ENCODE peak calls at places on chromosomes 12 and 14, in six cellular contexts. G is uterus, Y is prostate gland, J is BE2C, S is tibial nerve, C is Peyer's patch. X is an unnamed sample.

GRCh38 chr12:112992541-112993398 is 14.5 kb downstream of the OAS2 start:
- DNase-seq in G (no peak), Y (peak; percentile 12), J (peak; percentile 62), S (peak; percentile 45), C (peak; percentile 48), X (no peak)

GRCh38 chr14:65495196-65495595 is 82.7 kb downstream of the FUT8 start:
- DNase-seq in G (no peak), Y (no peak), J (no peak), S (no peak), C (no peak), X (no peak)

GRCh38 chr14:96120941-96121340 is 81.8 kb downstream of the C14orf132 start:
- DNase-seq in G (no peak), Y (no peak), J (no peak), S (no peak), C (no peak), X (no peak)

GRCh38 chr12:6688543-6688999 is 604 bp downstream of the ZNF384 start:
- DNase-seq in G (no peak), Y (peak; percentile 8), J (peak; percentile 35), S (peak; percentile 89), C (peak; percentile 88), X (peak; percentile 89)

GRCh38 chr14:33799705-33800269 is 151.1 kb downstream of the EGLN3 start:
- DNase-seq in G (no peak), Y (peak; percentile 7), J (peak; percentile 10), S (no peak), C (no peak), X (no peak)

GRCh38 chr14:70045296-70045695 is 143.5 kb downstream of the SLC8A3 start:
- DNase-seq in G (no peak), Y (no peak), J (no peak), S (no peak), C (no peak), X (no peak)

GRCh38 chr12:93148412-93148811 is 219.3 kb upstream of the EEA1 start:
- DNase-seq in G (no peak), Y (no peak), J (no peak), S (no peak), C (no peak), X (no peak)

GRCh38 chr12:108939594-108939993 is 59.7 kb downstream of the DAO start:
- DNase-seq in G (no peak), Y (no peak), J (no peak), S (no peak), C (no peak), X (no peak)

GRCh38 chr14:100780646-100781355 is 45.1 kb upstream of the MEG3 start:
- DNase-seq in G (no peak), Y (no peak), J (no peak), S (no peak), C (no peak), X (peak; percentile 59)

GRCh38 chr12:121590476-121591143 is 9.8 kb upstream of the KDM2B start:
- DNase-seq in G (no peak), Y (no peak), J (no peak), S (no peak), C (peak; percentile 46), X (no peak)
- H3K4me3 ChIP-seq in G (peak overlapping the region; percentile 50), Y (no peak overlapping the region), J (no peak overlapping the region), S (no peak overlapping the region), C (peak overlapping the region; percentile 29), X (peak overlapping the region; percentile 37)

DNA sequence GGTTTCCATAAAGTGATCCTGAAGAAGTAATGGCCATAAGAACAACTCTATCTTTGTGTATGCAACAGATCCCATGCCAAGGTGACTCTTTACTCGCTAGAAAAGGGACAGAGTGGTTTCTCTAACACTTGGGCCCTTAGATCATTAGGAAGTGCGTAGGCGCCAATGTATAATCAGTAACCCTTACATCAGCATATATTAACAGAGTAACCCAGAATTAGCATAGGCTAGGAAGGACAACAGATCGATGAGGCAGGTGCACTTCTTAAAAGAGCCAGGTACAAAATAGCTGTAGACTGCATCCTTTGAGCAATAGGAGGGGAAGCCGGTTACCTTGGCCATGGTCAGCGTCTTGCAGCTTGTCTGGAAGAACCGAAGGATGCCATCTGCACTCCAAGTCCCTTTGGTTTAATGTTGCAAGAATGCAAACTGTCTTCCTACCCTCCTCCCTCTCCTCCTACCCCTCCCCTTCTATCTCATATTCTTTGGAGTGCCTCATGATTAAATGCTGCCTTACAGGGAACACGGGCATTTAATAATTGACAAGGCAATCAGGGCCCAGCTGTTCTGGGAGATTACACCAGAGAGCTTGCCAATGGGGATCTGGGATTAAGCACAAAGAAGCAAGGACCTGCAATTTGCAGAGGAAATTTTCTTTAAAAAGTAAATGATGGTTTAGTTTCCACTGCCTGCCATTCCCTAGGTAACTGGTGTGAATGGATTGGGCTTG is 8.0 kb downstream of the GSG1 start:
- DNase-seq in G (no peak), Y (no peak), J (no peak), S (no peak), C (no peak), X (no peak)
- H3K4me1 ChIP-seq in G (no peaks in the 10 kb centered on the region), Y (peaks cover 10% of the 10 kb centered on the region), J (peaks cover 5% of the 10 kb centered on the region), S (peaks cover 26% of the 10 kb centered on the region), C (peaks cover 9% of the 10 kb centered on the region), X (peaks cover 41% of the 10 kb centered on the region)

GRCh38 chr12:53758081-53758769 is 6.4 kb upstream of the CISTR start:
- DNase-seq in G (no peak), Y (no peak), J (no peak), S (no peak), C (no peak), X (no peak)

GRCh38 chr12:53759261-53759660 is 7.5 kb upstream of the CISTR start:
- DNase-seq in G (no peak), Y (no peak), J (no peak), S (no peak), C (no peak), X (no peak)

GRCh38 chr12:53756300-53757094 is 4.7 kb upstream of the CISTR start:
- DNase-seq in G (no peak), Y (no peak), J (no peak), S (no peak), C (no peak), X (no peak)

GRCh38 chr12:53755451-53756290 is 3.9 kb upstream of the CISTR start:
- DNase-seq in G (no peak), Y (no peak), J (no peak), S (no peak), C (no peak), X (no peak)

DNA sequence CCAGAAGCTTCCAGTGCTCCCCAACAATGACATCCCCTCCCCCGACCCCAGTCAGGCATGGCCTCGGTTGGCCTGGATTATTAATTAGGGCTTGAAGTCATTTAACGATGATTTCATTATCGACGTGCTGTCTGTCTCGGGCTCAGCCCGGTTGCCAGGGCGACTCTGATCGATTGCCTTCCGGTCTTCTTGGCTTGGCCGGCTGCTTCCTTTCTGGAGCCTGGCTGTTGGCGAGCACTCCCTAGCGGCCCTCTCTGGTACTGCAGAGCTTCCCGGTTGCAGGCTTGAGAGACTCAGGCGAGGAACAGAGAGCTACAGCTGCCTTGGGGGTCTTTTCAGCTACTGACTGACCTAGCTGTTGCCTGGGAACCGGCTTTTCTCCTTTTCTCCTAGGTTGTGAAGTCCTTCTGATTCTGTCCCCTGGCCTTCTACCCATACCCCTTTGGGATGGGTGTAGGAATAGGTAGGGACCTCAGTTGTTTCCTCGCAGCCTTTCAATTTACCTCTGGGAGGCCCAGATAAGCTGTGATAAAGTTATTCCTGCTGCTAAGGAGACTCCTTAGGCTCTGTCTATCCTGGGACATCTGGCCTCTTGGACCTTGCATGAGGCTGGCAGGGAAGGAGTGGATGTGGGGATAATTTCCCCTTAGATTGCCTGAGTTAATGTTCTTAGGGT is 5.5 kb upstream of the CISTR start:
- DNase-seq in G (peak; percentile 70), Y (peak; percentile 50), J (peak; percentile 77), S (peak; percentile 74), C (peak; percentile 84), X (peak; percentile 93)
- H3K4me3 ChIP-seq in G (no peak overlapping the region), Y (no peak overlapping the region), J (peak overlapping the region; percentile 40), S (no peak overlapping the region), C (no peak overlapping the region), X (no peak overlapping the region)

GRCh38 chr12:122876724-122877123 is 19.2 kb downstream of the VPS37B start:
- DNase-seq in G (no peak), Y (no peak), J (no peak), S (no peak), C (no peak), X (no peak)

GRCh38 chr12:122875590-122876220 is 20.2 kb downstream of the VPS37B start:
- DNase-seq in G (no peak), Y (no peak), J (no peak), S (no peak), C (no peak), X (no peak)

GRCh38 chr12:122880155-122880605 is 15.7 kb downstream of the VPS37B start:
- DNase-seq in G (no peak), Y (no peak), J (no peak), S (no peak), C (no peak), X (no peak)

GRCh38 chr12:122880668-122881067 is 15.3 kb downstream of the VPS37B start:
- DNase-seq in G (no peak), Y (no peak), J (no peak), S (no peak), C (no peak), X (no peak)

DNA sequence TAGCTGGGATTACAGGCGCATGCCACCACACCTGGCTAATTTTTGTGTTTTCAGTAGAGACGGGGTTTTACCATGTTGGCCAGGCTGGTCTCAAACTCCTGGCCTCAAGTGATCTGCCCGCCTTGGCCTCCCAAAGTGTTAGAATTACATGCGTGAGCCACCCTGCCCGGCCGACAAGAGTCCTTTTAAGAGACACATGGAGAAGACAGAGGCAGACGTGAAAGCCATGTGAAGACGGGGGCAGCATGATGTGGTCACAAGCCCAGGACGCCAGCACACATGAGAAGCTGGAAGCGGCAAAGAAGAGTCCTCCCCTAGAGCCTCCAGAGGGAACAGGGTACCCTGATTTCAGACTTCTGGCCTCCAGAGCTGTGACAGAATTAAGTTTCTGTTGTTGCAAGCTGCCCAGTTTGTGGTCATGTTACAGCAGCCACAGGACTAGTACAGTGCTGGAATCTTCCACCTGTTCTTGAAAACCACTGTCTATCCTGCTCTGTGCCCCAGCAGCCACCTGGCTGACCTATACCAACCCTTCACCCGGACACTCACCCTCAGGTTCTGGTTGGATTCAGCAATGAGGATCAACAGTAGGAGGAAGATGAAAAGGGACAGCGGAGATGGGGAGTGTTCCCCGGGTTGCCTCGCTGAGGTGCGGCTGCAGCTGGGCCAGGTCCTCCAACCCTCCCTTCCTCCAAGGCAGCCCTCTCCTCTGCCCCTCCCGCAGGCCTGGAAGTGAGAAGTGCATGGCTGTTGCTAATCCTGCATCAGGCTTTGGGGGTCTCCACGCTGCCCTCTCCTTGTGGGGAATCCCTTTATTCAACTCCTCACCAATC is 16.9 kb downstream of the VPS37B start:
- DNase-seq in G (no peak), Y (no peak), J (no peak), S (no peak), C (no peak), X (no peak)
- H3K4me1 ChIP-seq in G (peaks cover 5% of the 10 kb centered on the region), Y (peaks cover 15% of the 10 kb centered on the region), J (no peaks in the 10 kb centered on the region), S (peaks cover 48% of the 10 kb centered on the region), C (peaks cover 2% of the 10 kb centered on the region), X (peaks cover 100% of the 10 kb centered on the region)